ENCODE peak calls at places on chromosomes 13 and 19, in five cellular contexts. T, V, Z, C and W are unnamed samples.

GRCh38 chr13:35826626-35827254 is 304.4 kb downstream of the DCLK1 start:
- DNase-seq in T (no peak), C (no peak), Z (no peak), V (no peak), W (no peak)

GRCh38 chr19:54462713-54463530 is 656 bp downstream of the LENG9 start:
- DNase-seq in V (peak; percentile 82), Z (peak; percentile 47), C (peak; percentile 32), T (peak; percentile 63), W (peak; percentile 92)

GRCh38 chr13:101763191-101763590 is 310.7 kb downstream of the ITGBL1 start:
- DNase-seq in Z (peak; percentile 51), C (no peak), T (peak; percentile 4), V (no peak), W (no peak)

GRCh38 chr13:102333320-102334181 is 68.3 kb downstream of the FGF14 start:
- DNase-seq in T (no peak), C (no peak), V (no peak), Z (no peak), W (no peak)

GRCh38 chr13:112175162-112176075 is 108.5 kb downstream of the SOX1 start:
- DNase-seq in Z (no peak), T (no peak), C (no peak), V (no peak), W (peak; percentile 35)

GRCh38 chr19:49489601-49490167 is 2.3 kb downstream of the RPL13A start:
- DNase-seq in V (no peak), Z (no peak), T (no peak), C (no peak), W (no peak)

GRCh38 chr19:3338541-3339181 is 27.7 kb upstream of the NFIC start:
- DNase-seq in C (no peak), T (no peak), V (peak; percentile 32), Z (no peak), W (peak; percentile 91)

GRCh38 chr13:94020833-94021232 is 458.6 kb downstream of the DCT start:
- DNase-seq in V (no peak), C (no peak), T (peak; percentile 82), Z (peak; percentile 65), W (no peak)

GRCh38 chr13:113923376-113924063 is 50.4 kb downstream of the C13orf46 start:
- DNase-seq in Z (no peak), V (no peak), C (no peak), T (no peak), W (peak; percentile 40)

GRCh38 chr13:79402074-79402635 is 3.9 kb downstream of the RBM26 start:
- DNase-seq in C (no peak), V (no peak), T (no peak), Z (no peak), W (no peak)

GRCh38 chr13:90272356-90272755 is 1075.1 kb upstream of the MIR17HG start:
- DNase-seq in C (no peak), T (peak; percentile 32), V (no peak), Z (no peak), W (no peak)

GRCh38 chr13:100645382-100645781 is 29.2 kb downstream of the TMTC4 start:
- DNase-seq in Z (no peak), V (no peak), T (no peak), C (no peak), W (no peak)

GRCh38 chr19:18091217-18091608 is 4.5 kb upstream of the IL12RB1 start:
- DNase-seq in Z (no peak), V (peak; percentile 52), T (no peak), C (peak; percentile 53), W (no peak)

GRCh38 chr13:38687246-38688229 is 661 bp downstream of the FREM2 start:
- DNase-seq in V (no peak), Z (no peak), C (no peak), T (no peak), W (no peak)

GRCh38 chr13:114311387-114311786 is 2.9 kb upstream of the CHAMP1 start:
- DNase-seq in C (no peak), Z (no peak), T (no peak), V (no peak), W (no peak)

GRCh38 chr19:16369664-16370576 is 45.3 kb downstream of the KLF2 start:
- DNase-seq in V (no peak), T (no peak), C (no peak), Z (no peak), W (no peak)

GRCh38 chr19:47417746-47418594 is 1.4 kb downstream of the MEIS3 start:
- DNase-seq in T (no peak), V (no peak), Z (no peak), C (no peak), W (no peak)
- H3K4me3 ChIP-seq in T (no peak overlapping the region), V (peak overlapping the region; percentile 63), Z (no peak overlapping the region), C (peak overlapping the region; percentile 22), W (peak overlapping the region; percentile 76)

GRCh38 chr19:44807162-44807561 is 1.7 kb upstream of the BCAM start:
- DNase-seq in Z (peak; percentile 66), T (peak; percentile 80), C (no peak), V (no peak), W (no peak)
- H3K27ac ChIP-seq in Z (peak overlapping the region; percentile 80), T (no peak overlapping the region), C (no peak overlapping the region), V (peak overlapping the region; percentile 92), W (peak overlapping the region; percentile 91)

GRCh38 chr19:5289060-5289990 is 51.3 kb downstream of the PTPRS start:
- DNase-seq in Z (no peak), T (no peak), C (no peak), V (no peak), W (no peak)
- TF ChIP-seq CTCF in Z (no peak), T (no peak), C (no peak), V (no peak), W (no peak)

GRCh38 chr19:48446579-48446978 is 796 bp downstream of the GRWD1 start:
- DNase-seq in V (no peak), Z (no peak), T (no peak), C (no peak), W (no peak)
- H3K4me3 ChIP-seq in V (peak overlapping the region; percentile 96), Z (peak overlapping the region; percentile 92), T (peak overlapping the region; percentile 87), C (peak overlapping the region; percentile 90), W (peak overlapping the region; percentile 91)

GRCh38 chr19:38265213-38265861 is 964 bp downstream of the SPINT2 start:
- DNase-seq in Z (peak; percentile 80), T (peak; percentile 40), C (no peak), V (no peak), W (no peak)
- H3K27ac ChIP-seq in Z (peak overlapping the region; percentile 94), T (peak overlapping the region; percentile 73), C (no peak overlapping the region), V (peak overlapping the region; percentile 37), W (peak overlapping the region; percentile 90)

GRCh38 chr13:86725105-86725504 is 925.9 kb upstream of the SLITRK6 start:
- DNase-seq in T (no peak), V (no peak), C (no peak), Z (no peak), W (no peak)
- TF ChIP-seq CTCF in T (peak; percentile 28), V (no peak), C (no peak), Z (no peak), W (no peak)

GRCh38 chr19:45996933-45997332 is 1.7 kb downstream of the CCDC61 start:
- DNase-seq in C (no peak), Z (no peak), V (no peak), T (no peak), W (no peak)

GRCh38 chr19:45998834-45999233 is 3.6 kb downstream of the CCDC61 start:
- DNase-seq in V (no peak), T (no peak), C (no peak), Z (no peak), W (no peak)

GRCh38 chr19:46000497-46001246 is 5.4 kb downstream of the CCDC61 start:
- DNase-seq in C (no peak), T (no peak), V (peak; percentile 33), Z (no peak), W (no peak)

GRCh38 chr19:46002678-46003275 is 7.5 kb downstream of the CCDC61 start:
- DNase-seq in V (no peak), C (no peak), Z (no peak), T (no peak), W (no peak)

DNA sequence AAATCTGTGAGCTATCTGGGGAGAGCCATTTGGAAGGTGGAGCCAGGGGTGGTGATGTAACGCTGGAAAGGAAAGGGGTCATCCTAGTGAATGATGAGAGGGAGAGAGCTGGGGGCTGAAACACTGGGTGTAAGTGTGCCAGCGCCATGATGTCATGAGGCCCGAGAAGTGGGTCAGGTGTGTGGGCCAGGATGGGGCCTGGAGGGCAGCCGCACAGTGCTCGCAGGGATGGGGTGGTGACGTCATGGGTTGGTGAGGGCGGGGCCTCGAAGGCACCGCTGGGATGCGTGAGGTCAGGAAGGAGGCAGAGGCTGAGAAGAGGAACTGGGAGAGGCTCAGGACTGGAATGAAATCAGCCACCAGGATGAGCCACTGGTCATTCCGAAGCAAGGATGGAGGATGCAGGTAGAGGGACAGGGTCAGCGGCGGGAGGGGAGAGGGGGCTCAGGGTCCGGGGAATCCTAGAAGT is 4.4 kb downstream of the CCDC61 start:
- DNase-seq in T (no peak), C (no peak), V (no peak), Z (no peak), W (no peak)
- H3K4me3 ChIP-seq in T (no peak overlapping the region), C (no peak overlapping the region), V (no peak overlapping the region), Z (no peak overlapping the region), W (peak overlapping the region; percentile 17)

GRCh38 chr13:104597554-104598240 is 1531.5 kb upstream of the SLC10A2 start:
- DNase-seq in Z (no peak), V (no peak), C (no peak), T (no peak), W (no peak)
- H3K27ac ChIP-seq in Z (no peak overlapping the region), V (no peak overlapping the region), C (no peak overlapping the region), T (no peak overlapping the region), W (no peak overlapping the region)

GRCh38 chr19:29476528-29476927 is 49.3 kb upstream of the VSTM2B start:
- DNase-seq in T (no peak), C (no peak), Z (no peak), V (no peak), W (no peak)

GRCh38 chr19:29480507-29480906 is 45.3 kb upstream of the VSTM2B start:
- DNase-seq in C (no peak), V (no peak), Z (no peak), T (no peak), W (no peak)

GRCh38 chr19:29479941-29480340 is 45.9 kb upstream of the VSTM2B start:
- DNase-seq in Z (no peak), C (no peak), V (no peak), T (no peak), W (no peak)

GRCh38 chr19:29477831-29478577 is 47.8 kb upstream of the VSTM2B start:
- DNase-seq in T (no peak), V (no peak), C (no peak), Z (no peak), W (no peak)

GRCh38 chr19:29478578-29479565 is 46.9 kb upstream of the VSTM2B start:
- DNase-seq in V (no peak), Z (no peak), T (no peak), C (no peak), W (no peak)
- TF ChIP-seq CTCF in V (peak; percentile 58), Z (peak; percentile 68), T (peak; percentile 35), C (no peak), W (no peak)

GRCh38 chr19:1132625-1133383 is 29.0 kb downstream of the GPX4 start:
- DNase-seq in T (no peak), V (no peak), Z (no peak), C (no peak), W (no peak)
- H3K4me3 ChIP-seq in T (no peak overlapping the region), V (peak overlapping the region; percentile 79), Z (no peak overlapping the region), C (peak overlapping the region; percentile 97), W (peak overlapping the region; percentile 76)